ENCODE peak calls at places on chromosomes 4 and X, in four cellular contexts. E is IMR-90, Q is mesendoderm, F is H1. B is an unnamed sample.

GRCh38 chr4:20364969-20365368 is 113.3 kb downstream of the SLIT2 start:
- DNase-seq in Q (no peak), F (no peak), E (no peak), B (no peak)

GRCh38 chr4:3074846-3075651 is 568 bp downstream of the HTT start:
- DNase-seq in E (peak), F (peak), Q (peak), B (peak)

GRCh38 chrX:103817502-103817901 is 14.6 kb downstream of the RAB9B start:
- DNase-seq in Q (peak), F (no peak), E (peak), B (no peak)

GRCh38 chrX:14718403-14718802 is 154.5 kb downstream of the FANCB start:
- DNase-seq in F (no peak), E (peak), Q (no peak), B (no peak)

GRCh38 chr4:72319596-72319995 is 249.4 kb downstream of the ADAMTS3 start:
- DNase-seq in E (peak), F (no peak), Q (no peak), B (no peak)

GRCh38 chr4:2928242-2929155 is 34.7 kb downstream of the NOP14 start:
- DNase-seq in E (no peak), F (no peak), Q (no peak), B (peak)

GRCh38 chr4:77157859-77158486 is 966 bp downstream of the CCNG2 start:
- DNase-seq in Q (peak), F (peak), E (peak), B (peak)

GRCh38 chr4:47860305-47860704 is 22.4 kb upstream of the CORIN start:
- DNase-seq in F (no peak), Q (no peak), E (no peak), B (no peak)

GRCh38 chr4:55849724-55850123 is 3.7 kb upstream of the EXOC1 start:
- DNase-seq in Q (no peak), F (peak), E (no peak), B (peak)

GRCh38 chr4:3410401-3411135 is 31.2 kb upstream of the HGFAC start:
- DNase-seq in F (no peak), E (no peak), Q (no peak), B (peak)

GRCh38 chr4:150039790-150040189 is 38.5 kb upstream of the DCLK2 start:
- DNase-seq in F (no peak), Q (peak), E (no peak), B (no peak)

GRCh38 chrX:42149786-42150185 is 226.4 kb upstream of the CASK start:
- DNase-seq in Q (no peak), F (no peak), E (no peak), B (no peak)

GRCh38 chr4:53505947-53506346 is 85.3 kb downstream of the LNX1 start:
- DNase-seq in Q (peak), F (no peak), E (peak), B (no peak)

GRCh38 chr4:143402776-143403550 is 66.3 kb downstream of the GAB1 start:
- DNase-seq in F (no peak), E (no peak), Q (no peak), B (no peak)

GRCh38 chr4:56671373-56671772 is 9.7 kb downstream of the HOPX start:
- DNase-seq in Q (no peak), F (no peak), E (no peak), B (no peak)

GRCh38 chrX:133926809-133927208 is 58.6 kb downstream of the GPC3 start:
- DNase-seq in E (no peak), Q (peak), F (no peak), B (no peak)

GRCh38 chr4:143352052-143352451 is 15.4 kb downstream of the GAB1 start:
- DNase-seq in E (no peak), F (no peak), Q (no peak), B (no peak)

GRCh38 chrX:55057691-55058249 is 17.1 kb upstream of the PAGE2B start:
- DNase-seq in Q (peak), E (peak), F (peak), B (no peak)

GRCh38 chr4:188719794-188720193 is 580.6 kb downstream of the TRIML1 start:
- DNase-seq in E (no peak), Q (no peak), F (no peak), B (no peak)

GRCh38 chr4:61805237-61805636 is 605.1 kb downstream of the ADGRL3 start:
- DNase-seq in F (no peak), E (no peak), Q (no peak), B (no peak)

GRCh38 chr4:105677689-105678088 is 30.8 kb downstream of the INTS12 start:
- DNase-seq in E (no peak), Q (no peak), F (no peak), B (no peak)

GRCh38 chrX:94854251-94854650 is 1180.2 kb downstream of the FAM133A start:
- DNase-seq in E (no peak), F (no peak), Q (peak), B (no peak)

GRCh38 chr4:107683873-107684272 is 36.2 kb downstream of the PAPSS1 start:
- DNase-seq in E (no peak), F (no peak), Q (no peak), B (no peak)

GRCh38 chr4:151806511-151806927 is 45.7 kb upstream of the GATB start:
- DNase-seq in F (no peak), Q (peak), E (peak), B (no peak)

GRCh38 chr4:110586137-110586850 is 36.6 kb downstream of the PITX2 start:
- DNase-seq in E (peak), F (no peak), Q (peak), B (no peak)

GRCh38 chrX:133838761-133839676 is 146.4 kb downstream of the GPC3 start:
- DNase-seq in Q (peak), E (peak), F (peak), B (peak)

GRCh38 chrX:16838202-16839066 is 31.7 kb downstream of the RBBP7 start:
- DNase-seq in Q (peak), F (no peak), E (peak), B (peak)

GRCh38 chr4:89308161-89308500 is 531 bp upstream of the GPRIN3 start:
- DNase-seq in F (no peak), Q (no peak), E (no peak), B (no peak)

GRCh38 chrX:47143894-47144625 is 442 bp downstream of the NDUFB11 start:
- DNase-seq in F (no peak), Q (no peak), E (peak), B (no peak)

GRCh38 chr4:85807247-85807915 is 332.4 kb downstream of the ARHGAP24 start:
- DNase-seq in E (no peak), Q (no peak), F (no peak), B (no peak)

GRCh38 chr4:174989791-174990190 is 71.6 kb downstream of the ADAM29 start:
- DNase-seq in E (no peak), F (no peak), Q (no peak), B (no peak)

GRCh38 chrX:55056820-55057690 is 17.8 kb upstream of the PAGE2B start:
- DNase-seq in Q (peak), E (peak), F (no peak), B (no peak)

GRCh38 chr4:175469519-175469918 is 342.5 kb downstream of the GPM6A start:
- DNase-seq in Q (peak), E (peak), F (no peak), B (no peak)

GRCh38 chrX:3299626-3300025 is 46.8 kb downstream of the MXRA5 start:
- DNase-seq in F (no peak), Q (no peak), E (peak), B (no peak)

GRCh38 chr4:5471206-5471605 is 237.2 kb downstream of the EVC2 start:
- DNase-seq in E (no peak), F (no peak), Q (no peak), B (no peak)

GRCh38 chr4:41887322-41887721 is 47.9 kb upstream of the TMEM33 start:
- DNase-seq in E (no peak), F (no peak), Q (no peak), B (no peak)

GRCh38 chr4:153465583-153465921 is 608 bp upstream of the TMEM131L start:
- DNase-seq in F (peak), E (peak), Q (peak), B (no peak)

GRCh38 chr4:111228396-111228795 is 605.5 kb upstream of the PITX2 start:
- DNase-seq in F (no peak), Q (no peak), E (peak), B (no peak)

GRCh38 chrX:39582091-39582490 is 515.7 kb downstream of the BCOR start:
- DNase-seq in E (no peak), F (no peak), Q (no peak), B (no peak)

DNA sequence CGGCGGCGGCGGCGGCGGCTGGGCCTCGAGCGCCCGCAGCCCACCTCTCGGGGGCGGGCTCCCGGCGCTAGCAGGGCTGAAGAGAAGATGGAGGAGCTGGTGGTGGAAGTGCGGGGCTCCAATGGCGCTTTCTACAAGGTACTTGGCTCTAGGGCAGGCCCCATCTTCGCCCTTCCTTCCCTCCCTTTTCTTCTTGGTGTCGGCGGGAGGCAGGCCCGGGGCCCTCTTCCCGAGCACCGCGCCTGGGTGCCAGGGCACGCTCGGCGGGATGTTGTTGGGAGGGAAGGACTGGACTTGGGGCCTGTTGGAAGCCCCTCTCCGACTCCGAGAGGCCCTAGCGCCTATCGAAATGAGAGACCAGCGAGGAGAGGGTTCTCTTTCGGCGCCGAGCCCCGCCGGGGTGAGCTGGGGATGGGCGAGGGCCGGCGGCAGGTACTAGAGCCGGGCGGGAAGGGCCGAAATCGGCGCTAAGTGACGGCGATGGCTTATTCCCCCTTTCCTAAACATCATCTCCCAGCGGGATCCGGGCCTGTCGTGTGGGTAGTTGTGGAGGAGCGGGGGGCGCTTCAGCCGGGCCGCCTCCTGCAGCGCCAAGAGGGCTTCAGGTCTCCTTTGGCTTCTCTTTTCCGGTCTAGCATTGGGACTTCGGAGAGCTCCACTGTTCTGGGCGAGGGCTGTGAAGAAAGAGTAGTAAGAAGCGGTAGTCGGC is 528 bp downstream of the FMR1 start:
- DNase-seq in F (peak), E (peak), Q (peak), B (no peak)
- H3K18ac ChIP-seq in F (no peak), E (no peak), Q (peak), B (peak)

GRCh38 chr4:27490315-27490714 is 629.7 kb downstream of the STIM2 start:
- DNase-seq in Q (no peak), F (no peak), E (no peak), B (no peak)
- H4K5ac ChIP-seq in Q (no peak), F (no peak), E (no peak), B (no peak)

DNA sequence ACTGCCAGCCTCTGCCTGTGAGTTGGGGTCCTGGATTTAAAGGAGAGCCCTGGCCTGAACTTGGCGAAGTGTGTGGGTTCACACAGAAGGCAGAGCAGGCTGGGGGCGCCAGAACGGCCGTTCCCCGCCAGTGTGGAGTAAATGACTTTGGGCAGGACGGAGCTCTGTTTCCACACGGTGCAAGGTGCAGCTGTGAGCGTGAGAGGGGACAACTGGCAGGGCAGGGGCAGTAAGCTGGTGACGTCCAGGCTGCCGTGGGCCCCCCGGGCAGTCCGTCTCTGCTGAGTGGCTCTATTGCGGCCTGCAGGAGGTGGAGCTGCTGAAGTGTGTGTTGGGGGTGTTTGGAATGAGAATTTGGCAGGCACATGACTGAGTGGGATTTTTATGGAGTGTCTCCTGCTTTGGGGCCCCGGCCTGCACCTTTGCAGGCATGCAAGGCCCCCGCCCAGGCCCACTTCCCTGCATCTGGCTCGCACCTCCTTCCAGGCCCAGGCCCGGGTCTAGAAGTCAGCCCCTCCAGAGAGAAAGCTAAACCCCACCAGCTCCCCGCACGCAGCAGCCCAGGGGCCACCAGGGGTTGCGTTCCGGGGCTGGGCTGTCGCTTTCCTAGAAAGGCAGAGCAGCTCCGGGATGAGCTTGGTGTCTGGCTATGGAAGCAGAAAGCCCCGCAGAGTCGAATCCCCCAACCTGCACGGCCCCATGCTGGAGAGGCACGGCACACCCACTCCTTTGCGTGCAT is 62.2 kb upstream of the GRPEL1 start:
- DNase-seq in F (no peak), E (no peak), Q (no peak), B (no peak)
- H2BK15ac ChIP-seq in F (no peak), E (no peak), Q (no peak), B (no peak)

GRCh38 chr4:103100691-103101090 is 1.1 kb upstream of the BDH2 start:
- DNase-seq in E (no peak), F (no peak), Q (no peak), B (no peak)

GRCh38 chr4:103097112-103097511 is 2.5 kb downstream of the BDH2 start:
- DNase-seq in Q (no peak), F (no peak), E (no peak), B (no peak)

GRCh38 chr4:103098746-103099421 is 750 bp downstream of the BDH2 start:
- DNase-seq in F (no peak), E (peak), Q (no peak), B (no peak)

GRCh38 chr4:103099691-103100392 is at the start of gene BDH2:
- DNase-seq in Q (peak), F (no peak), E (peak), B (peak)

GRCh38 chr4:103098331-103098730 is 1.3 kb downstream of the BDH2 start:
- DNase-seq in E (peak), F (no peak), Q (no peak), B (no peak)
- H3K18ac ChIP-seq in E (no peak), F (no peak), Q (no peak), B (no peak)

GRCh38 chr4:78426972-78427371 is 124.6 kb upstream of the ANXA3 start:
- DNase-seq in E (no peak), F (no peak), Q (no peak), B (no peak)

GRCh38 chr4:78432896-78433295 is 118.7 kb upstream of the ANXA3 start:
- DNase-seq in E (peak), F (no peak), Q (peak), B (no peak)

GRCh38 chr4:78424456-78424855 is 127.1 kb upstream of the ANXA3 start:
- DNase-seq in Q (no peak), E (no peak), F (no peak), B (no peak)

GRCh38 chr4:78428996-78429395 is 122.6 kb upstream of the ANXA3 start:
- DNase-seq in F (no peak), E (no peak), Q (no peak), B (no peak)
- H4K5ac ChIP-seq in F (no peak), E (no peak), Q (no peak), B (no peak)

GRCh38 chr4:1575418-1576199 is 108.5 kb downstream of the FAM53A start:
- DNase-seq in Q (no peak), E (no peak), F (no peak), B (no peak)
- H2BK15ac ChIP-seq in Q (no peak), E (no peak), F (no peak), B (no peak)

DNA sequence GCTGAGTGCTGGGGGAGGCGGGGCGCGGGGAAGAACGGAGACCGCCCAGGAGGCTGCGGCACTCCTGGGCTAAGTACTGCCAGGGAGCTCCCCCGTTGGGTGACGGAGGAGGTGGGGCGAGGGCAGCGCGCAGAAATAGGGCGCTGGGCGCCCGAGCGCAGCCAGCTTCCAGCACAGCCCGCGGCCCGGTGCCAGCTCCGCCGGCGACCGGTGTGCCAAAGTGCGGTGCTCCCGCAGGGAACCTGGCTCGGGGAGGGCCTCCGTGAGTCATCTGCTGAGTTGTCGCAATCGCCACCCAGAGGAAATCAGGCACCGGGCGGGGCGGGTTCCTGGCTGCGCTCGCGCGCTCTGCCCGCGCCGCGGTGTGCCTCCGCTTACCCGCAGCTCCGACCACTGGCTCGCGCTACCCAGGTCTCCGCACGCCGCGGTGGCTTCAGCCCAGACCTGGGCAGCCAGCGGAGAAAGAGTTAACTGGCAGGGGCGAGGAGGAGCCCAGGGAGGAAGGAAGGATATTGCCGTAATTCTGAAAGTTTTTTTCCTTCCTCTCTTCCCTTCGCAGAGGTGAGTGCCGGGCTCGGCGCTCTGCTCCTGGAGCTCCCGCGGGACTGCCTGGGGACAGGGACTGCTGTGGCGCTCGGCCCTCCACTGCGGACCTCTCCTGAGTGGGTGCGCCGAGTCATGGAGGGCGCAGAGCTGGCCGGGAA is at the start of gene GPAT3:
- DNase-seq in F (peak), E (peak), Q (peak), B (peak)
- H3K18ac ChIP-seq in F (no peak), E (peak), Q (no peak), B (no peak)

GRCh38 chrX:107548775-107549174 is 79.5 kb upstream of the PRPS1 start:
- DNase-seq in Q (no peak), E (no peak), F (no peak), B (no peak)
- H4K5ac ChIP-seq in Q (no peak), E (no peak), F (no peak), B (no peak)

GRCh38 chr4:1563241-1563640 is 120.9 kb downstream of the FAM53A start:
- DNase-seq in F (no peak), E (no peak), Q (no peak), B (no peak)

GRCh38 chr4:1564535-1565375 is 119.4 kb downstream of the FAM53A start:
- DNase-seq in Q (no peak), F (no peak), E (no peak), B (no peak)

GRCh38 chr4:1562371-1562770 is 121.7 kb downstream of the FAM53A start:
- DNase-seq in F (no peak), E (no peak), Q (no peak), B (no peak)

GRCh38 chr4:1562771-1563170 is 121.3 kb downstream of the FAM53A start:
- DNase-seq in E (no peak), Q (no peak), F (no peak), B (no peak)

GRCh38 chr4:1563768-1564485 is 120.2 kb downstream of the FAM53A start:
- DNase-seq in F (no peak), Q (no peak), E (no peak), B (no peak)
- H2BK15ac ChIP-seq in F (no peak), Q (no peak), E (no peak), B (no peak)

B was measured in H9.